ENCODE peak calls at places on chromosomes 4 and X, in four cellular contexts. R is upper lobe of right lung, N is stomach, B is sigmoid colon. J is an unnamed sample.

GRCh38 chrX:45986971-45987370 is 558.2 kb downstream of the ZNF674 start:
- DNase-seq in B (no peak), N (no peak), R (no peak), J (no peak)

GRCh38 chr4:110586137-110586850 is 36.6 kb downstream of the PITX2 start:
- DNase-seq in N (no peak), B (no peak), R (no peak), J (peak)

GRCh38 chr4:144621681-144622080 is 24.3 kb upstream of the HHIP start:
- DNase-seq in N (no peak), R (no peak), B (no peak), J (no peak)

GRCh38 chr4:153153339-153153851 is 50.8 kb upstream of the TRIM2 start:
- DNase-seq in N (peak), R (peak), B (no peak), J (peak)

GRCh38 chr4:54085284-54085683 is 14.7 kb upstream of the GSX2 start:
- DNase-seq in R (no peak), B (no peak), N (no peak), J (no peak)

GRCh38 chr4:26420438-26420837 is 69.8 kb downstream of the CCKAR start:
- DNase-seq in N (no peak), R (no peak), B (no peak), J (no peak)

GRCh38 chrX:1463581-1464281 is 11.0 kb upstream of the ASMTL start:
- DNase-seq in N (no peak), B (peak), R (peak), J (no peak)

GRCh38 chr4:185741795-185742194 is 70.2 kb downstream of the SORBS2 start:
- DNase-seq in N (no peak), B (no peak), R (no peak), J (no peak)

GRCh38 chr4:86441175-86441960 is 81.5 kb upstream of the MAPK10 start:
- DNase-seq in R (no peak), B (no peak), N (no peak), J (peak)

GRCh38 chr4:52664479-52664878 is 5.4 kb upstream of the USP46 start:
- DNase-seq in R (no peak), B (no peak), N (no peak), J (no peak)

GRCh38 chr4:126395661-126396060 is 1080.9 kb downstream of the FAT4 start:
- DNase-seq in B (no peak), N (no peak), R (no peak), J (no peak)

DNA sequence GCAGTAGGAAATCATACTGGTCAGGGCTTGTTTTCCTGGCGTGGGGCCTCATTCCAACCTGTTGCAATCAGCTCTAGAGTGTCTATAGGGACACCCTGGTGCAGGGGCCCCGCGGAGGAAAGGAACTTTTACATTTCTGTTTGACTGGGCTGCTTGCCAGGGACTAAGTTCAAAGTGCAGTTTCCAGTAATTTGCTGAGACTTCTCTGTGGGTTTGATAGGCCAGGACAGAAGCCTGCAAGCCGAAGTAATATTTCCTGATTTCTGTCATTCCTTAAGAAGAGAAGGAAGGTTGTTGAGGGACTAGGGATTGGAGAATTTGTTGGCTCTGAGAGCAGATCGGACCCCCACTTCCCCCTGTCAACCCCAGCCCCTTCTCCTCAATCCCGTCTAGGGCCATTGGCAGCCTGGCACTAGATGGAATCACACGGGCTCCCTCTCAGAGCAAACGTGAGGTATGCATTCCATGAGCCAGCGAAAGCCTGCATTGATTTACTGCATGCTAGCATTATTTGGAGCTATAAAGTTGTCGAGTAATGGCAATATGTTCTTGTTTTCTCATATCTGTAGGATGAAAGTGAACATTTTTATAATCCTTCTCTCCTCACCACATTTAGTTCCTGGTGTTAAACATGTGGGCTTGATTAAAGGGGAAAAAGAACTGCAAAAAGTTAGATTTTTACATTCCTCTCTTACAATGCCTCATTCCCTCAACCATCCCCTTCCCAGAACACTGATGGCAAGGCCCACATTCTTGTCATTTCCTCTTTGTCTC is 159.1 kb downstream of the SPRY1 start:
- DNase-seq in N (peak), R (peak), B (peak), J (no peak)
- H3K4me3 ChIP-seq in N (peak), R (no peak), B (no peak), J (no peak)

DNA sequence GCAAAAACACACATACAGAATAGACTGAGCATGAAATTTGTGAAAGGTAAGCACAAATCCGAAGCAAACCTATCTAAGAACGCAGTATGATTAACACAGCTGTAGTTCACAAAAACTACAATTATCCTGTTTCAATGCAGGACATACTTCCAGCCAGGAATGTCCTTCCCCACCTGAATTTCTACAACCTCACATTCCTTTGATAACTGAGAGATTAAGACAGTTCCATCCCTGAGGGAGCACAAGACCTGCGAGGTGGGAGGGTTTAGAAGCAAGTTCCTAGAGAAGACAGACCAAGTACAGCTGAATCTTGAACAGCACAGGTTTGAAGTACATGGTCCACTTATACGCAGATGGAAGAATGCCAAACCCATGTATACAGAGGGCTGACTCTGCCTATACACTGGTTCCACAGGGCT is 10.6 kb downstream of the ABCG2 start:
- DNase-seq in R (no peak), B (no peak), N (no peak), J (no peak)
- H3K4me3 ChIP-seq in R (no peak), B (no peak), N (no peak), J (no peak)

GRCh38 chrX:69428216-69428615 is 75.9 kb upstream of the NALF2 start:
- DNase-seq in R (no peak), B (no peak), N (no peak), J (no peak)

GRCh38 chrX:69430730-69431129 is 73.4 kb upstream of the NALF2 start:
- DNase-seq in B (no peak), R (no peak), N (no peak), J (no peak)

GRCh38 chrX:69424910-69425309 is 79.2 kb upstream of the NALF2 start:
- DNase-seq in B (no peak), R (no peak), N (no peak), J (no peak)

GRCh38 chrX:69431417-69431816 is 72.7 kb upstream of the NALF2 start:
- DNase-seq in B (no peak), N (no peak), R (no peak), J (no peak)

DNA sequence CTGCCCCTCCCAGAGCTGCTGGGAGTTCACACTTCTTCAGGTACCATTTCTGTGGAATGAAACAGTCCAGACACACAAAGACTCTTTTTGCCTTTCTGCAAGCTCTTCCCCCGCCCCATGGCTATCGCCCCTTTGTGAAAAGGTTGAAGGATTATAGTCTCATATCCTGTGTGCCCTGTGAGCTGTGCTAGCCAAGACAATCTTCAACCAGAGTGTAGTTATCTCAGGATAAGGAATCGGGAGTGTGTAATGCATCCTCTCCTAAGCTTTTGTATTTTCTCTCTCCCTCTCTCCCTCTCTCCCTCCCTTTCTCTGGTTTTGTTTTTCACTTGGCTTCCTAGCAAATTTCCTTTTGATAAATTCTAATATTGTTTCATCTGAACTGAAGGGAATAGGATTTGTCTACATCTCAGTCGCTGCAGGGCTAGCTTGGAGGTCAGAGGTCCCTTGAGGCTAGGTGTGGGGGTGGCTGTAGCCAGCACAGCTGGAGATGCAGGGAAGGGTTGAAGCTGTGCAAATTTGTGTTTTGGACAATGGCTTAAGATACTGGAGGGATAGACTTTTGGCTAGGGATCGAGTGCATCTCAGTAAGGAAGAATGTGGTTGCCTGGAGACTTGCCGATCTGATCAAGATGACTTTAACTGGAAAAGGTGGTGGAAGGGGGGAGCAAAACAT is 74.6 kb upstream of the NALF2 start:
- DNase-seq in R (no peak), B (no peak), N (no peak), J (no peak)
- H3K4me3 ChIP-seq in R (no peak), B (no peak), N (no peak), J (no peak)

DNA sequence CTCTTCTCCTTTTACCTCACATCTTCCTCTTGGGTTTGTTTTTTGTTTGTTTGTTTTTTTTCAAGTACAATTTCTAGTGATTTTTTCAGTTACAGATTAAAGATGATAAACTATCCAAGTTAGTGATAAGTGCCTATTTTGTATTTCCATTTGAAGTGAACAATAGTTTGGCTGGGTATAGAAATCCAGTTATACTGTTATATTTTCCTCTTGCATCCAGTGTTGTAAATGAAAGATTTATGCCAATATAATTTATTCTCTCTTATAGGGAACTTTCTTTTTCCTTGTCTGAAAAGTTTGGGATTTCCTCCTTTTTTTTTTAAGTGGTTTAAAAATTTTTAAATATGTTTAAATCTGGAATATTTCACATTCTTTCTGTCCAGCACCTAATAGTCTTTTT is 169.4 kb downstream of the CPEB2 start:
- DNase-seq in R (no peak), N (no peak), B (no peak), J (no peak)
- H3K4me3 ChIP-seq in R (no peak), N (no peak), B (no peak), J (no peak)

GRCh38 chr4:101835121-101835904 is 44.8 kb downstream of the BANK1 start:
- DNase-seq in N (no peak), B (peak), R (no peak), J (peak)
- H3K4me3 ChIP-seq in N (no peak), B (no peak), R (no peak), J (no peak)